ENCODE peak calls at places on chromosomes 11 and 22, in four cellular contexts. P is HCT116, K is mammary epithelial cell, B is astrocyte. D is an unnamed sample.
A peak's percentile ranks its signal among the peaks of the same experiment; 100 is the strongest.

GRCh38 chr11:133360860-133361688 is 171.2 kb downstream of the OPCML start:
- DNase-seq in P (no peak), K (no peak), B (no peak), D (no peak)

GRCh38 chr11:6498121-6498520 is 1.0 kb downstream of the DNHD1 start:
- DNase-seq in P (no peak), K (no peak), B (peak; percentile 52), D (no peak)

GRCh38 chr11:31910950-31911576 is 99.9 kb upstream of the PAX6 start:
- DNase-seq in P (no peak), K (no peak), B (no peak), D (no peak)

GRCh38 chr11:269146-269890 is 8.9 kb upstream of the NLRP6 start:
- DNase-seq in P (no peak), K (no peak), B (no peak), D (no peak)

GRCh38 chr11:130124096-130124495 is 35.5 kb upstream of the ST14 start:
- DNase-seq in P (peak; percentile 61), K (peak; percentile 89), B (peak; percentile 80), D (peak; percentile 96)

GRCh38 chr11:65637794-65638317 is at the start of gene SIPA1:
- DNase-seq in P (peak; percentile 73), K (peak; percentile 73), B (peak; percentile 80), D (peak; percentile 91)

GRCh38 chr11:33716236-33716635 is 15.6 kb upstream of the C11orf91 start:
- DNase-seq in P (no peak), K (peak; percentile 80), B (no peak), D (peak; percentile 65)

GRCh38 chr22:45318558-45319318 is 9.0 kb downstream of the FAM118A start:
- DNase-seq in P (no peak), K (peak; percentile 23), B (peak; percentile 68), D (no peak)

GRCh38 chr11:14449302-14449714 is 50.3 kb downstream of the COPB1 start:
- DNase-seq in P (no peak), K (no peak), B (no peak), D (peak; percentile 50)

GRCh38 chr11:96149743-96150555 is 193.0 kb downstream of the MAML2 start:
- DNase-seq in P (no peak), K (peak; percentile 61), B (peak; percentile 92), D (peak; percentile 77)

GRCh38 chr11:56905936-56906335 is 82.8 kb upstream of the OR5AK2 start:
- DNase-seq in P (no peak), K (peak; percentile 88), B (peak; percentile 18), D (peak; percentile 59)

GRCh38 chr11:35105319-35106063 is 33.5 kb upstream of the CD44 start:
- DNase-seq in P (no peak), K (no peak), B (peak; percentile 50), D (no peak)

GRCh38 chr11:12182650-12183511 is 72.5 kb downstream of the MICAL2 start:
- DNase-seq in P (peak; percentile 74), K (peak; percentile 90), B (peak; percentile 99), D (peak; percentile 94)

DNA sequence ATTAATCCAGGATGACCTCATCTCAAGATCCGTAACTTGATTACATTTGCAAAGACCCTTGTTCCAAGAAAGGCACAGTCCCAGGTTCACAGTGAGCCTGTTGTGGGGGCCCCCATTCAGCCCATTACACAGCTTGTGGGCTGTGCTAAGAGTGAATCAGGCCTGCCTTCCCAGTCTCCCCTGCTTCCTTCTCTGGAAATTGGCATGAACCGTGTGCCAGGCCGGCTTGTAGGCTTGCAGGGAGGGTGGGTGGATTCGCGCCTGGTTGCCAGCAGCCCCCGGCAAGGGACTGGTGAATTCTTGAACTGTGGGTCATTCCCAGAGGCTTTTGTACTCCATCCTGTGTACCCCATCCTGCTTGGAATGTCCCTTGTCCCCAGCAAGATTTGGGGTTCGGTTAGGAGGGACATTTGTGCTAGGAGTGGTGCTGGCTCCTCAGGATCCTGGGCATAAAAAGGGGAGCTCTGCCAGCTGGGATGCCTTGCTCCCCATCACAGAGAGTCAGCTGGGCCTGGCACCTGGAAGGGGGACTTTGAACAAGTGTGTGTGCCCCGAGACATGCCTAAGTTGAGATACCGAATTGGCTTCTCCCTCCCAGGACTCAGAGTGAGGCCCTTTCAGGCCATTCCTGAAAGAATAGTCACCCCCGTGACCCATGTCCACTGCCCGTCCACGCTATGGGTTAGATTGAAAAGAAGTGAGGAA is 818.2 kb downstream of the BRD1 start:
- DNase-seq in P (no peak), K (no peak), B (no peak), D (no peak)
- H3K27me3 ChIP-seq in P (peaks cover 37% of the 10 kb centered on the region), K (no peaks in the 10 kb centered on the region), B (no peaks in the 10 kb centered on the region), D (peaks cover 26% of the 10 kb centered on the region)

GRCh38 chr22:50600541-50600940 is at the start of gene MAPK8IP2:
- DNase-seq in P (no peak), K (no peak), B (no peak), D (peak; percentile 4)

GRCh38 chr22:50601669-50602337 is 1.2 kb downstream of the MAPK8IP2 start:
- DNase-seq in P (no peak), K (no peak), B (no peak), D (no peak)

GRCh38 chr22:50602338-50602700 is 1.7 kb downstream of the MAPK8IP2 start:
- DNase-seq in P (no peak), K (no peak), B (no peak), D (no peak)

GRCh38 chr22:50600967-50601668 is 525 bp downstream of the MAPK8IP2 start:
- DNase-seq in P (no peak), K (no peak), B (no peak), D (no peak)

GRCh38 chr22:50599816-50600454 is 658 bp upstream of the MAPK8IP2 start:
- DNase-seq in P (no peak), K (peak; percentile 8), B (no peak), D (peak; percentile 14)
- TF ChIP-seq EZH2 in P (no peak), K (no peak), B (no peak), D (no peak)

GRCh38 chr11:119152043-119152442 is 3.2 kb downstream of the ABCG4 start:
- DNase-seq in P (no peak), K (no peak), B (no peak), D (no peak)
- H3K27me3 ChIP-seq in P (no peaks in the 10 kb centered on the region), K (no peaks in the 10 kb centered on the region), B (peaks cover 15% of the 10 kb centered on the region), D (no peaks in the 10 kb centered on the region)

DNA sequence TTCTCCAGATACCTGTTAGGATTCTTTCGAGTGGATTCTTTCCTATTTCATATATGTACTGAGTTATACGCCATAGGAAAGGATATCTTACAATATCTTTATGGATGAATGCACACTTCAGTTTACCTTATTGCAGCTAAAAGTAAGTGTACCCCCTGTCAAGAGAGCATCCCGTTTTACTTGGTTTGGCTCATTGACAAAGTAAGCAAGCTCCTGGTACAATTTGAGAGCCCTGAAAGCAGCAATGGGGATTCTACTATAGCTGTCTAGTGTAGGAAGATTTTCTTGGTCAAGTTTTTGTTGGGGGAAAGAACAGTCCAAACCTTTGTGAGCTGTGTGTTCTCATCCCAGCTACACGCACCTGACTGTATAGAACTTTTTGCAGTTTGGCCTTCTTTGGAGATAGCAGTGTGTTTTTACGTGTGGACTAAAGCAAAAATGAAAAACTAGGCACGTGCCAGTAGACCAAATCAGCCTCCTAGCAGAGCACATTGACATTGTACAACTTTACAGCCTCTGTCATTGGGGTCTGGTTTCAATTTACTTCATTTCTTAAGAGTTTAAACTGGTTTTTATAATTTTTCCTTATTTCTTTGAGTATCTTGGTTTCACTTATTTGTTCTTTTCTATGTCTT is 44.0 kb downstream of the PPP6R3 start:
- DNase-seq in P (no peak), K (no peak), B (no peak), D (no peak)
- TF ChIP-seq EZH2 in P (no peak), K (no peak), B (no peak), D (no peak)

GRCh38 chr22:23103199-23103954 is 33.1 kb downstream of the GNAZ start:
- DNase-seq in P (no peak), K (no peak), B (no peak), D (no peak)

GRCh38 chr22:23102776-23103175 is 32.5 kb downstream of the GNAZ start:
- DNase-seq in P (no peak), K (no peak), B (no peak), D (no peak)

GRCh38 chr22:23100124-23100801 is 29.9 kb downstream of the GNAZ start:
- DNase-seq in P (no peak), K (no peak), B (no peak), D (no peak)

GRCh38 chr22:23102002-23102655 is 31.8 kb downstream of the GNAZ start:
- DNase-seq in P (no peak), K (no peak), B (no peak), D (no peak)

DNA sequence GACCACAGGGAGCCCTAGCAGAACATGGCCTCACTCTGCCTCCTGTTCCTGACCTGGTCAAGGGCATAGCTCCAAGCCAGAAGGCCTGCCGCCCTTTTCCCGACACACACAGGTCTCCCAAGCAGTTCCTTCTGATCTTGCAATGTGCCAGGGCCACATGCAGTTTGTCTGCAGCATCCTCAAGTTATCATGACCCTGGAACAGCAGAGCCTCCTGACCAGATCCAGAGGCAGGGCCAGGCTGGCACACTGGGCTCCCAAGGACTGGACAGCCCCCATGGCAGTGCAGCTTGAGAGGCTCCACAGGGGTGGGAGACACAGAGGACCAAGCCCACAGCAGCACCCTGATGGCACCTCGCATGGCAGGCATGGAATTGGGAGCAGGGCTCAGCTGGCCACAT is 31.2 kb downstream of the GNAZ start:
- DNase-seq in P (no peak), K (no peak), B (no peak), D (no peak)
- H3K27me3 ChIP-seq in P (no peaks in the 10 kb centered on the region), K (no peaks in the 10 kb centered on the region), B (no peaks in the 10 kb centered on the region), D (no peaks in the 10 kb centered on the region)

DNA sequence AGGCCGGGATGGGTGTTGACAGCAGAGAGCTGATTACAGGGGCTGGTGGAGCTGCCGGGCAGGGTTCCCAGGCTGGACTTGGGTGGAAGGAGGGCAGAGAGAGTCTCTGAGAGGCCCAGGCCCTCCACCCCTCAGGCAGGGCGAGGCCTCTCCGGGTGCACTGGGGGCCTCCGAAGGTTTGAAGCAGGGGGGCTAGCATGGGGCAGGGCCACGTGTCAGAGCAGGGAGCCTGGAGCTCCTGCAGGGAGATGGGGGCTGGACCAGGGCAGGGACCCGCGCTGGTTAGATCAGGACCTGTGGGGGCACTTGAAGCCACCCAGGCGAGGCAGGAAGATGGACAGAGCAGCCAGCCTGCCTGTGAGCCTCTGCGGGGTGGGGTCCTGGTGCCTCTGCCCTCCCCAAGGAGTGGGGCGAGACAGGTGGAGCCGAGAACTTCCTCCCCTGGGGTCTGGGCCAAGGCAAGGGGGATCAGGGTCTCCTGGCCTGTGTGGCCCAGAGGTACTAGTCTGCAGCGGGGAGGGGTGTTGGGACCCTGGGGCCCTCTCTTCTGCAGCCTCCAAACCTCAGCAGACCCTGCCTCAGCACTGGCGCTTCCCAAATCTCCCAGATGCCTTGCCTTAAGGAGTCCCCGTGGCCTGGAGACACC is 911 bp downstream of the PANX2 start:
- DNase-seq in P (no peak), K (no peak), B (no peak), D (no peak)
- TF ChIP-seq EZH2 in P (no peak), K (no peak), B (no peak), D (no peak)

GRCh38 chr11:128548655-128549255 is 38.6 kb downstream of the ETS1 start:
- DNase-seq in P (no peak), K (no peak), B (no peak), D (peak; percentile 31)

GRCh38 chr11:128549256-128549944 is 38.0 kb downstream of the ETS1 start:
- DNase-seq in P (no peak), K (no peak), B (no peak), D (no peak)

GRCh38 chr11:128550261-128550821 is 37.0 kb downstream of the ETS1 start:
- DNase-seq in P (no peak), K (no peak), B (no peak), D (no peak)

GRCh38 chr11:128547946-128548654 is 39.3 kb downstream of the ETS1 start:
- DNase-seq in P (no peak), K (no peak), B (no peak), D (no peak)

DNA sequence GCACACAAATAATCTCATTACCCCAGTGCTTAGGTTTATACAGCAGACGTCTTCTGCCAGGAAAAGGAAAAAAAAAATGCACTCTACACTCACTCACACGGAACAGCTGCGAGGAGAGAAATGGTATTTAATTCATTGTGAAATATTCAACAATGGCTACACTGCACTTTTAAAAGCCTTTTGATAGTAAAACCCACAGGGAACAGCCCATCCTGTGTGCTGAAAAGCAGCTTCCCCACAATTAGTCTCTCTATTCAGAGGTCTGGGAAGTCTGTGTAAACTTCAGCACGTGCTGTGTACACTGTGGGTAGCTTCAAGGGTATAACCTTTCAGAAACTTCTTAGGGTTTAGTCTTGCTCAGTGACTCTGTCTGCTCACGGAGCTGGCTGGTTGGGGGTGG is 42.7 kb downstream of the ETS1 start:
- DNase-seq in P (no peak), K (no peak), B (no peak), D (no peak)
- H3K27me3 ChIP-seq in P (peaks cover 28% of the 10 kb centered on the region), K (no peaks in the 10 kb centered on the region), B (peaks cover 2% of the 10 kb centered on the region), D (no peaks in the 10 kb centered on the region)

D was measured in PC-3.